ENCODE peak calls at places on chromosomes 16 and 17, in six cellular contexts. One of them, this sample, is unnamed.

GRCh38 chr16:78431701-78432100 is 332.2 kb downstream of the WWOX start:
- DNase-seq in foreskin fibroblast: no peak
- DNase-seq in right atrium auricular region: no peak
- DNase-seq in H7: no peak
- DNase-seq in HFF-Myc: no peak
- DNase-seq in AG09309: no peak
- DNase-seq in this sample: no peak

GRCh38 chr16:84967828-84968227 is 43.5 kb downstream of the ZDHHC7 start:
- DNase-seq in foreskin fibroblast: no peak
- DNase-seq in right atrium auricular region: no peak
- DNase-seq in HFF-Myc: no peak
- DNase-seq in AG09309: no peak
- DNase-seq in H7: no peak
- DNase-seq in this sample: no peak

GRCh38 chr16:89322381-89323119 is 105.0 kb downstream of the ZNF778 start:
- DNase-seq in AG09309: no peak
- DNase-seq in H7: peak
- DNase-seq in foreskin fibroblast: peak
- DNase-seq in right atrium auricular region: no peak
- DNase-seq in HFF-Myc: no peak
- DNase-seq in this sample: no peak

GRCh38 chr16:85460983-85461813 is 151.9 kb upstream of the GSE1 start:
- DNase-seq in foreskin fibroblast: peak
- DNase-seq in AG09309: no peak
- DNase-seq in right atrium auricular region: no peak
- DNase-seq in HFF-Myc: no peak
- DNase-seq in H7: peak
- DNase-seq in this sample: no peak

GRCh38 chr17:74037320-74037719 is 166.2 kb upstream of the RPL38 start:
- DNase-seq in AG09309: no peak
- DNase-seq in H7: no peak
- DNase-seq in right atrium auricular region: no peak
- DNase-seq in foreskin fibroblast: no peak
- DNase-seq in HFF-Myc: no peak
- DNase-seq in this sample: no peak

GRCh38 chr17:72702998-72703397 is 389.5 kb downstream of the SLC39A11 start:
- DNase-seq in AG09309: peak
- DNase-seq in H7: no peak
- DNase-seq in right atrium auricular region: no peak
- DNase-seq in HFF-Myc: peak
- DNase-seq in foreskin fibroblast: no peak
- DNase-seq in this sample: no peak

GRCh38 chr16:66342294-66342900 is 24.1 kb upstream of the CDH5 start:
- DNase-seq in HFF-Myc: no peak
- DNase-seq in foreskin fibroblast: peak
- DNase-seq in AG09309: no peak
- DNase-seq in right atrium auricular region: no peak
- DNase-seq in H7: peak
- DNase-seq in this sample: no peak

GRCh38 chr17:8577868-8578267 is 52.7 kb downstream of the MYH10 start:
- DNase-seq in AG09309: no peak
- DNase-seq in H7: no peak
- DNase-seq in HFF-Myc: no peak
- DNase-seq in right atrium auricular region: no peak
- DNase-seq in foreskin fibroblast: no peak
- DNase-seq in this sample: no peak

GRCh38 chr16:54460254-54460860 is 173.8 kb upstream of the IRX3 start:
- DNase-seq in foreskin fibroblast: peak
- DNase-seq in AG09309: no peak
- DNase-seq in HFF-Myc: no peak
- DNase-seq in H7: no peak
- DNase-seq in right atrium auricular region: no peak
- DNase-seq in this sample: no peak

GRCh38 chr16:4680673-4681470 is 12.5 kb upstream of the NUDT16L1 start:
- DNase-seq in right atrium auricular region: no peak
- DNase-seq in H7: no peak
- DNase-seq in foreskin fibroblast: no peak
- DNase-seq in AG09309: no peak
- DNase-seq in HFF-Myc: no peak
- DNase-seq in this sample: no peak

GRCh38 chr17:9645858-9646555 is 690 bp downstream of the USP43 start:
- DNase-seq in right atrium auricular region: no peak
- DNase-seq in foreskin fibroblast: peak
- DNase-seq in H7: peak
- DNase-seq in HFF-Myc: no peak
- DNase-seq in AG09309: no peak
- DNase-seq in this sample: no peak

GRCh38 chr16:14092579-14092978 is 21.5 kb downstream of the MRTFB start:
- DNase-seq in HFF-Myc: no peak
- DNase-seq in AG09309: no peak
- DNase-seq in right atrium auricular region: no peak
- DNase-seq in foreskin fibroblast: no peak
- DNase-seq in H7: no peak
- DNase-seq in this sample: no peak

GRCh38 chr16:14600164-14600563 is 29.9 kb downstream of the PARN start:
- DNase-seq in AG09309: no peak
- DNase-seq in right atrium auricular region: no peak
- DNase-seq in H7: peak
- DNase-seq in HFF-Myc: no peak
- DNase-seq in foreskin fibroblast: peak
- DNase-seq in this sample: no peak

GRCh38 chr16:50386139-50386538 is 17.4 kb upstream of the BRD7 start:
- DNase-seq in H7: peak
- DNase-seq in HFF-Myc: no peak
- DNase-seq in AG09309: no peak
- DNase-seq in right atrium auricular region: no peak
- DNase-seq in foreskin fibroblast: no peak
- DNase-seq in this sample: no peak

GRCh38 chr17:78381601-78382168 is 3.2 kb downstream of the PGS1 start:
- DNase-seq in HFF-Myc: no peak
- DNase-seq in H7: no peak
- DNase-seq in AG09309: no peak
- DNase-seq in foreskin fibroblast: no peak
- DNase-seq in right atrium auricular region: no peak
- DNase-seq in this sample: peak
- H3K4me3 ChIP-seq in HFF-Myc: peak
- H3K4me3 ChIP-seq in H7: no peak
- H3K4me3 ChIP-seq in AG09309: no peak
- H3K4me3 ChIP-seq in foreskin fibroblast: peak
- H3K4me3 ChIP-seq in right atrium auricular region: no peak
- H3K4me3 ChIP-seq in this sample: no peak

GRCh38 chr17:48676963-48677558 is 45.3 kb downstream of the PRAC1 start:
- DNase-seq in AG09309: no peak
- DNase-seq in H7: no peak
- DNase-seq in foreskin fibroblast: no peak
- DNase-seq in right atrium auricular region: no peak
- DNase-seq in HFF-Myc: no peak
- DNase-seq in this sample: no peak

GRCh38 chr17:48681609-48682008 is 40.7 kb downstream of the PRAC1 start:
- DNase-seq in HFF-Myc: no peak
- DNase-seq in AG09309: no peak
- DNase-seq in right atrium auricular region: no peak
- DNase-seq in H7: no peak
- DNase-seq in foreskin fibroblast: no peak
- DNase-seq in this sample: peak

GRCh38 chr17:48679385-48680096 is 42.8 kb downstream of the PRAC1 start:
- DNase-seq in foreskin fibroblast: peak
- DNase-seq in H7: no peak
- DNase-seq in AG09309: no peak
- DNase-seq in HFF-Myc: no peak
- DNase-seq in right atrium auricular region: no peak
- DNase-seq in this sample: no peak

GRCh38 chr17:48678141-48678971 is 44.0 kb downstream of the PRAC1 start:
- DNase-seq in H7: peak
- DNase-seq in right atrium auricular region: peak
- DNase-seq in foreskin fibroblast: peak
- DNase-seq in AG09309: no peak
- DNase-seq in HFF-Myc: peak
- DNase-seq in this sample: peak
- H3K4me3 ChIP-seq in H7: peak
- H3K4me3 ChIP-seq in right atrium auricular region: no peak
- H3K4me3 ChIP-seq in foreskin fibroblast: peak
- H3K4me3 ChIP-seq in AG09309: peak
- H3K4me3 ChIP-seq in HFF-Myc: no peak
- H3K4me3 ChIP-seq in this sample: no peak

GRCh38 chr16:57527610-57528360 is 8.6 kb downstream of the CCDC102A start:
- DNase-seq in HFF-Myc: no peak
- DNase-seq in H7: peak
- DNase-seq in foreskin fibroblast: no peak
- DNase-seq in right atrium auricular region: no peak
- DNase-seq in AG09309: no peak
- DNase-seq in this sample: no peak
- H3K4me3 ChIP-seq in HFF-Myc: no peak
- H3K4me3 ChIP-seq in H7: peak
- H3K4me3 ChIP-seq in foreskin fibroblast: no peak
- H3K4me3 ChIP-seq in right atrium auricular region: no peak
- H3K4me3 ChIP-seq in AG09309: no peak
- H3K4me3 ChIP-seq in this sample: no peak

DNA sequence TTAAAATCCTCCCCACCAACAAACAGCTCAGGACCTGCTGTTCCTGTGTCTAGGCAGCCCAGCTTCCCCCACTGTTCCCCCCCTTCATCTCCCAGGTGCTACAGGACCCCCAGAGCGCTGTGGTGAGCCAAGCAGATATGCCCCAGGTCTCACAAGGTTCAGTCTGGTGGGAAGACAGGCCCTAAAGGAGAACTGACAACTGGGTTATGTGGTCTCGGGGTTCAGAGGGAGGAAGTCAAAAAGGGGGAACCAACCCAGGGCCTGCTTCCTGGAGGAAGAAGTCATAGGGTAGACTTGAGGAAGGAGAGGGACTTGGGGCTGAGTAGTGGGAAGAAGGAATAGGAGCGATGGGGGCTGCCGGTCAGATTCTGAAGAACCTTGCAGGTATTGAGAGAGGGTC is 2.6 kb downstream of the RIPOR1 start:
- DNase-seq in right atrium auricular region: no peak
- DNase-seq in AG09309: no peak
- DNase-seq in HFF-Myc: no peak
- DNase-seq in foreskin fibroblast: no peak
- DNase-seq in H7: peak
- DNase-seq in this sample: no peak
- H3K4me3 ChIP-seq in right atrium auricular region: peak
- H3K4me3 ChIP-seq in AG09309: peak
- H3K4me3 ChIP-seq in HFF-Myc: peak
- H3K4me3 ChIP-seq in foreskin fibroblast: peak
- H3K4me3 ChIP-seq in H7: no peak
- H3K4me3 ChIP-seq in this sample: no peak

GRCh38 chr16:2024026-2024425 is 2.7 kb upstream of the NHERF2 start:
- DNase-seq in right atrium auricular region: no peak
- DNase-seq in foreskin fibroblast: no peak
- DNase-seq in AG09309: no peak
- DNase-seq in HFF-Myc: no peak
- DNase-seq in H7: peak
- DNase-seq in this sample: no peak

GRCh38 chr16:2027024-2028010 is 615 bp downstream of the NHERF2 start:
- DNase-seq in H7: peak
- DNase-seq in AG09309: no peak
- DNase-seq in HFF-Myc: no peak
- DNase-seq in right atrium auricular region: no peak
- DNase-seq in foreskin fibroblast: peak
- DNase-seq in this sample: no peak

GRCh38 chr16:2025251-2025650 is 1.5 kb upstream of the NHERF2 start:
- DNase-seq in AG09309: no peak
- DNase-seq in HFF-Myc: no peak
- DNase-seq in foreskin fibroblast: no peak
- DNase-seq in right atrium auricular region: no peak
- DNase-seq in H7: no peak
- DNase-seq in this sample: no peak

GRCh38 chr16:2026461-2027023 is at the start of gene NHERF2:
- DNase-seq in foreskin fibroblast: peak
- DNase-seq in right atrium auricular region: no peak
- DNase-seq in AG09309: no peak
- DNase-seq in H7: peak
- DNase-seq in HFF-Myc: no peak
- DNase-seq in this sample: no peak

DNA sequence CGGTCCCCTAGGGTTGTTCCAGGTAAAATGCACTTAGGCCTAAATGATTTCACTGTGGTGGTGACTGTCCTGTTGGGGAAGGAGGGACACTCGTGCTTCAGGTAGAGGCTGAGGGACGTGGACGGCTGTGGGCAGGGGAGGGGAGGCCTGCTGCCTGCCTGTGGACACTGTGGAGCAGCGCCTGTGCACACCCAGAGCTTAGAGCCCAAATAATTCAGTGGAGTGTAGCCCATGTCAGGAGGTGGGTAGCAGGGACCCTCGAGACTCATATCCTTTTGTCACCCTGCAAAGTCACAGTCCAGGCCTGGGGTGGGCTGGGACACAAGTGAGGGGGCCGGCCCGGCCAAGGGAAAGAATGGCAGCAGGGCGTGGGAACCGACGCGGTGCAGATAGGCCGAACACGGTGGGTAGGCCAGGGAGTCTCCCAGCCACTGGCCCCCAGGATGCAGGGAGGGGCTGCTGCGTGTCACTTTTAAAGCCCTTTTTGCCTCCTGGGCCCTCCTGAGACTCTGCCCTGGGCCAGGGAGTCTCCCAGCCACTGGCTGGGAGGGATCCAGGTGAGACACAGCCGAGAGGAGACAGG is 733 bp upstream of the NHERF2 start:
- DNase-seq in AG09309: no peak
- DNase-seq in right atrium auricular region: no peak
- DNase-seq in foreskin fibroblast: no peak
- DNase-seq in HFF-Myc: no peak
- DNase-seq in H7: no peak
- DNase-seq in this sample: no peak
- H3K4me3 ChIP-seq in AG09309: no peak
- H3K4me3 ChIP-seq in right atrium auricular region: peak
- H3K4me3 ChIP-seq in foreskin fibroblast: peak
- H3K4me3 ChIP-seq in HFF-Myc: no peak
- H3K4me3 ChIP-seq in H7: no peak
- H3K4me3 ChIP-seq in this sample: peak

DNA sequence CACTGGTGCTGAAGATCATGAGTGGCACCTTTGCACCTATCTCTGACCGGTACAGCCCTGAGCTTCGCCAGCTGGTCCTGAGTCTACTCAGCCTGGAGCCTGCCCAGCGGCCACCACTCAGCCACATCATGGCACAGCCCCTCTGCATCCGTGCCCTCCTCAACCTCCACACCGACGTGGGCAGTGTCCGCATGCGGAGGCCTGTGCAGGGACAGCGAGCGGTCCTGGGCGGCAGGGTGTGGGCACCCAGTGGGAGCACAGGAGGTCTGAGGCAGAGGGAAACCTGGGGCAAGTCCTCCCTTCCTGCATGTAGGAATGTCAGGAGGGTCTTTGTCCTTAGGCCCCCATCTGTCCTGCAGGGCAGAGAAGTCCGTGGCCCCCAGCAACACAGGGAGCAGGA is 6.5 kb upstream of the TRAF4 start:
- DNase-seq in right atrium auricular region: no peak
- DNase-seq in HFF-Myc: no peak
- DNase-seq in H7: no peak
- DNase-seq in AG09309: no peak
- DNase-seq in foreskin fibroblast: no peak
- DNase-seq in this sample: no peak
- H3K4me3 ChIP-seq in right atrium auricular region: no peak
- H3K4me3 ChIP-seq in HFF-Myc: no peak
- H3K4me3 ChIP-seq in H7: no peak
- H3K4me3 ChIP-seq in AG09309: no peak
- H3K4me3 ChIP-seq in foreskin fibroblast: no peak
- H3K4me3 ChIP-seq in this sample: no peak

GRCh38 chr16:69108069-69108904 is 2.8 kb downstream of the HAS3 start:
- DNase-seq in HFF-Myc: no peak
- DNase-seq in right atrium auricular region: no peak
- DNase-seq in foreskin fibroblast: no peak
- DNase-seq in H7: peak
- DNase-seq in AG09309: no peak
- DNase-seq in this sample: no peak
- H3K4me3 ChIP-seq in HFF-Myc: no peak
- H3K4me3 ChIP-seq in right atrium auricular region: peak
- H3K4me3 ChIP-seq in foreskin fibroblast: no peak
- H3K4me3 ChIP-seq in H7: peak
- H3K4me3 ChIP-seq in AG09309: no peak
- H3K4me3 ChIP-seq in this sample: peak

GRCh38 chr17:1486802-1487695 is 5.4 kb downstream of the MYO1C start:
- DNase-seq in AG09309: no peak
- DNase-seq in H7: peak
- DNase-seq in foreskin fibroblast: peak
- DNase-seq in right atrium auricular region: peak
- DNase-seq in HFF-Myc: no peak
- DNase-seq in this sample: no peak
- H3K4me3 ChIP-seq in AG09309: peak
- H3K4me3 ChIP-seq in H7: peak
- H3K4me3 ChIP-seq in foreskin fibroblast: peak
- H3K4me3 ChIP-seq in right atrium auricular region: peak
- H3K4me3 ChIP-seq in HFF-Myc: peak
- H3K4me3 ChIP-seq in this sample: peak